ENCODE peak calls at places on chromosome 17, in six cellular contexts. V is prostate gland, Z is GM12865, L is bronchial epithelial cell, C is fibroblast of lung, R is adrenal gland. N is an unnamed sample.

GRCh38 chr17:77516902-77517301 is 376.1 kb downstream of the SEC14L1 start:
- DNase-seq in L (peak), V (no peak), Z (no peak), R (no peak), C (peak), N (no peak)

GRCh38 chr17:8151641-8152111 is 528 bp downstream of the PER1 start:
- DNase-seq in V (peak), L (peak), Z (no peak), R (peak), C (peak), N (no peak)

GRCh38 chr17:41160648-41161047 is at the start of gene KRTAP4-4:
- DNase-seq in C (no peak), Z (no peak), R (no peak), L (no peak), V (no peak), N (no peak)

GRCh38 chr17:72843591-72843990 is 248.9 kb downstream of the SLC39A11 start:
- DNase-seq in L (no peak), V (no peak), C (no peak), Z (no peak), R (no peak), N (no peak)

GRCh38 chr17:7217113-7217987 is 2.3 kb downstream of the DLG4 start:
- DNase-seq in C (peak), V (no peak), Z (no peak), L (no peak), R (peak), N (peak)

GRCh38 chr17:20908373-20909273 is 134.2 kb downstream of the USP22 start:
- DNase-seq in L (peak), R (peak), Z (peak), C (peak), V (peak), N (peak)

GRCh38 chr17:82753516-82753915 is 1.7 kb downstream of the TBCD start:
- DNase-seq in V (no peak), L (no peak), Z (no peak), R (no peak), C (no peak), N (no peak)

GRCh38 chr17:41484920-41485904 is 4.3 kb upstream of the KRT35 start:
- DNase-seq in Z (no peak), V (no peak), R (no peak), L (no peak), C (no peak), N (no peak)

GRCh38 chr17:47776330-47777197 is 43.5 kb downstream of the TBX21 start:
- DNase-seq in Z (peak), L (peak), V (no peak), R (no peak), C (peak), N (peak)

GRCh38 chr17:80000955-80001354 is 34.7 kb downstream of the TBC1D16 start:
- DNase-seq in L (no peak), R (no peak), C (no peak), Z (no peak), V (no peak), N (no peak)

GRCh38 chr17:19650826-19651225 is 2.3 kb downstream of the ALDH3A2 start:
- DNase-seq in L (peak), R (no peak), C (peak), Z (no peak), V (no peak), N (no peak)

GRCh38 chr17:43879723-43880419 is 27.5 kb downstream of the MPP2 start:
- DNase-seq in C (no peak), V (no peak), R (no peak), Z (no peak), L (no peak), N (no peak)

GRCh38 chr17:82668024-82668630 is 19.9 kb upstream of the WDR45B start:
- DNase-seq in R (no peak), L (no peak), Z (no peak), V (no peak), C (no peak), N (no peak)

GRCh38 chr17:76051071-76051467 is 21.2 kb downstream of the SRP68 start:
- DNase-seq in V (no peak), L (peak), Z (no peak), C (no peak), R (no peak), N (no peak)

GRCh38 chr17:67443931-67444597 is 67.0 kb downstream of the PITPNC1 start:
- DNase-seq in Z (no peak), L (no peak), C (peak), V (peak), R (peak), N (no peak)

GRCh38 chr17:65495255-65496060 is 66.0 kb downstream of the AXIN2 start:
- DNase-seq in Z (no peak), C (no peak), L (no peak), V (no peak), R (no peak), N (no peak)

GRCh38 chr17:17666111-17666714 is 15.0 kb upstream of the RAI1 start:
- DNase-seq in L (peak), C (peak), R (no peak), Z (no peak), V (no peak), N (no peak)

GRCh38 chr17:53470626-53471025 is 352.1 kb upstream of the KIF2B start:
- DNase-seq in R (no peak), L (no peak), C (no peak), Z (no peak), V (no peak), N (no peak)

GRCh38 chr17:67657596-67657995 is 60.1 kb upstream of the NOL11 start:
- DNase-seq in R (no peak), C (no peak), Z (no peak), L (no peak), V (no peak), N (no peak)

GRCh38 chr17:73591278-73592078 is 52.8 kb downstream of the SDK2 start:
- DNase-seq in Z (peak), L (no peak), V (no peak), C (no peak), R (no peak), N (peak)

GRCh38 chr17:46009681-46010596 is 10.9 kb downstream of the STH start:
- DNase-seq in L (no peak), V (no peak), Z (no peak), R (peak), C (peak), N (no peak)

GRCh38 chr17:8243827-8244226 is 4.0 kb downstream of the CTC1 start:
- DNase-seq in V (no peak), Z (no peak), C (no peak), R (no peak), L (no peak), N (no peak)

GRCh38 chr17:77312786-77313599 is 172.2 kb downstream of the SEC14L1 start:
- DNase-seq in C (peak), Z (no peak), R (peak), L (no peak), V (no peak), N (no peak)

GRCh38 chr17:42290577-42290976 is 2.3 kb downstream of the STAT5A start:
- DNase-seq in V (no peak), L (no peak), R (peak), C (no peak), Z (no peak), N (no peak)

GRCh38 chr17:83194761-83195329 is 115.4 kb downstream of the METRNL start:
- DNase-seq in V (no peak), L (no peak), Z (no peak), R (no peak), C (no peak), N (no peak)

GRCh38 chr17:59634632-59635561 is 15.2 kb downstream of the CLTC start:
- DNase-seq in Z (no peak), C (no peak), V (no peak), L (peak), R (no peak), N (no peak)

GRCh38 chr17:46876353-46876887 is 25.0 kb downstream of the WNT9B start:
- DNase-seq in L (peak), R (no peak), Z (peak), V (peak), C (no peak), N (no peak)

DNA sequence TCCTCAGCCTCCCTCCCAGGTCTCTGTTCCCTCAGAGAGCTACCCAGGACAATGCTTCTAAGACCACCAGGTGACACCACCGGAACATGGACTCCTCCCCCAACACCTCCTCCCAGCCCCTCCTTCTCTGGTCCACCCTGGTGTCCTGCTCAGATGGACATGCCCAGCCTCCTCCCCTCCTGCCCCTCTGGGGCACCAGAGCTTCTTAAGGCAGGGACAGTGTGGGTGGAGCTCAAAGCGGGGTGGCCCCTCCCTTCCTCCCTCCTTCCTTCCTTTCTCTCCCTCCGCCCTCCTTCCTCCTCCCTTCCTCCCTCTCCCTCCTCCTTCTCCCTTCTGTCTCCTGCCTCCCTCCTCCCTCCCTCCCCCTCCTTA is 22.7 kb downstream of the TRPV3 start:
- DNase-seq in L (peak), C (peak), Z (peak), V (no peak), R (peak), N (peak)
- TF ChIP-seq CTCF in L (no peak), C (no peak), Z (no peak), V (no peak), R (no peak), N (no peak)

DNA sequence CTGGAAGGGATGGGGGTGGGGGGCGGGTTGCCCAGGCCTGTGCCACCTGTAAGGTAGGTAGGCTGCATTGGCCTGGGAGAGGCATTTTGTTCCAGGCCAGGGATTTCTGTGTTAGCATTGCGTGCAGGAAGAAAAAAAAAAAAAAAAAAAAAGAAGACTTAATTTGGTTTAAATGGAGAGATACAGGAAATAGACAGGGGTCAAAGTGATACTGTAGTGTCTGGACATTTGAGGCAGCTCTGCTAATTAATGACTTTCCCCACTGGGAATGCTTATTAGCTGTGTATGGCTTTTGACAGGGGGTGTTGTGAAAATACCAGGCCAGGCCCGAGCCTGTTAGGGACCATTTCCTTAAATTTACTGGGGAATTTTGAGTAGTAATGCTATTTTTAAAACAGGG is 927 bp downstream of the MAP2K4 start:
- DNase-seq in C (no peak), Z (no peak), R (no peak), L (no peak), V (no peak), N (no peak)
- TF ChIP-seq CTCF in C (no peak), Z (no peak), R (no peak), L (no peak), V (no peak), N (no peak)

DNA sequence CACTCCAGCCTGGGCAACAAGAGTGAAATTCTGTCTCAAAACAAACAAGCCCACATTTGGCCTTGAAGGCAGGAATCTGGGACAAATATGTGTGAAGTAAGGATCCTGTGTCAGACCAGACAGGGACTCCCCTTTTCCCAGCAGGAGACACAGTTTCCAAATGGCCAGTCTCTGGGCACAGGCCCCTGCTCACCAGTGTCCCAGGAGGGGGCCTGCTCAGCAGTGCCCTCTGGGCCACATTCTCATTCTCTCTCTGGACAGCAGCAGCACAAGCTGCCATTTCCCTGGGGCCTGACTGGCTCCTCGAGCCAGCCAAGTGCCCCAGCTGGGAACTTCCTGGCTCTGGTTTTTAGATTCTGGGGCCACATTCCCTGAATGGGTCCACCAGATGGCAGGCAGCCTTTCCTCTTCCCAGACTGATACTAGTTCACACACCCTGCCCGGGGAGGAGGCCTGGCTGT is 11.7 kb upstream of the MNT start:
- DNase-seq in R (peak), V (no peak), Z (no peak), C (peak), L (no peak), N (no peak)
- TF ChIP-seq CTCF in R (no peak), V (no peak), Z (no peak), C (no peak), L (peak), N (no peak)

DNA sequence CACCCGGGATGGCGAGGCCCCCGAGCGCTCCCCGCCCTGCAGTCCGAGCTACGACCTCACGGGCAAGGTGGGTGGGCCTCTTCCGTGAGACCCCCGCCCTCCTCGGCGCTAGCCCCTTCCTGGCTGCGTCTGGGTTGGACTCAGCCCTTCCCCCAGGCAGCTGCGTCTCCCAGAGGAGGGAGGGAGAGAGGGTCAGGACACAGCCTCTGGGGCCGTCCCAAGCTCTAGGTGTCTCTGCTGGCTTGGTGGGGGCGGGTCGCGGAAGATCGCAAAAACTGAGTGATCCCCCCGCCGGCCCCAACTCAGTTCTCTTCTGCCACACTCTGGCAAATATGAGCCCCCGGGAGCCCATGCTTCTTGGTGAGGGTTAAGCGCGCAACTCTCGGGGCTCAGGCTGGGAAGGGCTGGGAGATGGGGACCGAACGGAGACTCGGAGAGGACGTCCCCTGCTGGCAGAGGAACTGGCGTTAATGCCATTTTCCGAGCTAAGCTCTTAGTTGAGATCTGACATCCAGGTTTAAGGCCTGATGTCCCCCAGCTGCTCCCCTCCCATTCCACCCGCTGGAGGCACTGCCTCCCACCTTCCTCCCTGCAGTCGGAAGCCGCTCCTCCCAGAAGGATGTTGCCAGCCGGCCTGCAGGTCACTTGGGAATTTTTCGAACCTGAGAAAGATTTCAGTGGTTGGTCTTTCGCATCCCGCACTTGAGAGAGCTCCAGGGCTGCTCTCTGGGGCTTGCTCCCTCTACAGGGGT is 419 bp downstream of the RAB37 start:
- DNase-seq in R (no peak), Z (peak), C (no peak), L (no peak), V (no peak), N (peak)
- TF ChIP-seq CTCF in R (peak), Z (peak), C (peak), L (peak), V (no peak), N (peak)

N was measured in GM20000.